ENCODE peak calls at places on chromosomes 2 and 18, in ten cellular contexts. B is T-helper 22 cell; D is globus pallidus; M is stimulated activated CD8-positive, alpha-beta memory T cell treated with anti-CD3 and anti-CD28 coated beads, Interleukin-15, amount 100 ng/mL, for 1 hour; K is GM04504; N is activated CD8-positive, alpha-beta memory T cell treated with anti-CD3 and anti-CD28 coated beads, Interleukin-2, amount 50 U/mL, for 48 hours; R is effector CD4-positive, alpha-beta T cell; U is amygdala; F is AG08395; V is right atrium auricular region. A is an unnamed sample.

GRCh38 chr2:187377335-187377734 is 70.7 kb downstream of the CALCRL start:
- DNase-seq in B (no peak), D (no peak), M (no peak), K (no peak), N (no peak), R (no peak), U (no peak), F (no peak), V (no peak), A (no peak)

GRCh38 chr2:118632921-118633320 is 214.5 kb downstream of the EN1 start:
- DNase-seq in B (no peak), D (no peak), M (no peak), K (no peak), N (no peak), R (no peak), U (no peak), F (no peak), V (no peak), A (no peak)

GRCh38 chr2:25293958-25294513 is 47.7 kb downstream of the DNMT3A start:
- DNase-seq in B (no peak), D (no peak), M (no peak), K (no peak), N (no peak), R (no peak), U (no peak), F (no peak), V (no peak), A (no peak)

GRCh38 chr2:145460151-145460550 is 940.2 kb upstream of the ZEB2 start:
- DNase-seq in B (no peak), D (no peak), M (no peak), K (no peak), N (no peak), R (no peak), U (no peak), F (no peak), V (no peak), A (no peak)

GRCh38 chr2:71517851-71518250 is 64.5 kb downstream of the DYSF start:
- DNase-seq in B (no peak), D (no peak), M (no peak), K (no peak), N (no peak), R (no peak), U (no peak), F (no peak), V (no peak), A (no peak)

GRCh38 chr2:228697456-228697855 is 516.0 kb upstream of the SPHKAP start:
- DNase-seq in B (no peak), D (no peak), M (no peak), K (no peak), N (no peak), R (no peak), U (no peak), F (no peak), V (no peak), A (no peak)

GRCh38 chr2:136531731-136532130 is 233.6 kb upstream of the THSD7B start:
- DNase-seq in B (no peak), D (no peak), M (no peak), K (no peak), N (no peak), R (no peak), U (no peak), F (no peak), V (no peak), A (no peak)

GRCh38 chr2:170923799-170924198 is 5.3 kb upstream of the GORASP2 start:
- DNase-seq in B (no peak), D (no peak), M (no peak), K (no peak), N (no peak), R (no peak), U (no peak), F (no peak), V (no peak), A (no peak)

GRCh38 chr2:201358684-201359083 is 1.5 kb upstream of the FLACC1 start:
- DNase-seq in B (no peak), D (no peak), M (no peak), K (no peak), N (no peak), R (no peak), U (no peak), F (peak), V (no peak), A (no peak)

GRCh38 chr2:126852361-126852760 is 46.3 kb upstream of the TEX51 start:
- DNase-seq in B (no peak), D (no peak), M (no peak), K (no peak), N (no peak), R (no peak), U (no peak), F (no peak), V (peak), A (no peak)

GRCh38 chr2:100246163-100247145 is 75.8 kb downstream of the LONRF2 start:
- DNase-seq in B (no peak), D (peak), M (no peak), K (no peak), N (no peak), R (no peak), U (no peak), F (peak), V (no peak), A (peak)

GRCh38 chr18:26046419-26047077 is 43.9 kb downstream of the SS18 start:
- DNase-seq in B (no peak), D (no peak), M (no peak), K (no peak), N (no peak), R (no peak), U (no peak), F (no peak), V (no peak), A (peak)

GRCh38 chr2:667332-668000 is 9.7 kb downstream of the TMEM18 start:
- DNase-seq in B (no peak), D (no peak), M (no peak), K (peak), N (no peak), R (no peak), U (no peak), F (peak), V (no peak), A (peak)

GRCh38 chr2:234096164-234096563 is 45.7 kb downstream of the SPP2 start:
- DNase-seq in B (no peak), D (no peak), M (no peak), K (no peak), N (no peak), R (no peak), U (no peak), F (no peak), V (no peak), A (no peak)

GRCh38 chr18:54269924-54270844 is 867 bp downstream of the POLI start:
- DNase-seq in B (peak), D (no peak), M (peak), K (no peak), N (no peak), R (peak), U (no peak), F (peak), V (no peak), A (peak)

GRCh38 chr2:44937688-44938240 is 3.7 kb upstream of the SIX3 start:
- DNase-seq in B (no peak), D (no peak), M (no peak), K (no peak), N (peak), R (no peak), U (no peak), F (no peak), V (no peak), A (peak)